ENCODE peak calls at places on chromosome 13, in five cellular contexts. S, H, G, J and M are unnamed samples. For H3K27me3, the result is how much of the 10 kb centered on the place peaks cover.

GRCh38 chr13:95335667-95336066 is 34.4 kb upstream of the ABCC4 start:
- DNase-seq in J (no peak), G (no peak), S (no peak), H (no peak), M (no peak)

GRCh38 chr13:37429976-37430375 is 168.6 kb downstream of the POSTN start:
- DNase-seq in G (no peak), H (no peak), J (no peak), S (no peak), M (peak)

GRCh38 chr13:59677966-59678814 is 485.5 kb downstream of the DIAPH3 start:
- DNase-seq in S (no peak), H (no peak), J (no peak), G (no peak), M (no peak)

GRCh38 chr13:41017153-41017552 is 2.0 kb downstream of the ELF1 start:
- DNase-seq in G (no peak), S (no peak), H (no peak), J (no peak), M (no peak)

GRCh38 chr13:41461527-41462124 is 4.3 kb downstream of the RGCC start:
- DNase-seq in J (no peak), H (no peak), G (no peak), S (no peak), M (no peak)

GRCh38 chr13:60583911-60584753 is 187.1 kb downstream of the TDRD3 start:
- DNase-seq in S (no peak), H (no peak), J (no peak), G (peak), M (peak)

GRCh38 chr13:59609421-59609820 is 554.3 kb downstream of the DIAPH3 start:
- DNase-seq in J (no peak), H (no peak), S (no peak), G (no peak), M (no peak)

GRCh38 chr13:28984825-28985224 is 164.7 kb downstream of the MTUS2 start:
- DNase-seq in J (no peak), S (no peak), G (no peak), H (no peak), M (no peak)

GRCh38 chr13:43360911-43361605 is 337.7 kb downstream of the DNAJC15 start:
- DNase-seq in H (no peak), S (no peak), J (no peak), G (no peak), M (no peak)

GRCh38 chr13:94387047-94387446 is 92.4 kb downstream of the DCT start:
- DNase-seq in S (no peak), J (no peak), G (no peak), H (no peak), M (no peak)

GRCh38 chr13:69704311-69704710 is 403.3 kb upstream of the ATXN8OS start:
- DNase-seq in J (no peak), S (no peak), G (no peak), H (no peak), M (no peak)

GRCh38 chr13:95629071-95629470 is 15.4 kb downstream of the DZIP1 start:
- DNase-seq in S (no peak), J (no peak), G (no peak), H (no peak), M (no peak)

GRCh38 chr13:73340069-73340468 is 281.3 kb downstream of the KLF5 start:
- DNase-seq in S (no peak), G (no peak), H (no peak), J (no peak), M (no peak)

GRCh38 chr13:101523154-101523669 is 70.7 kb downstream of the ITGBL1 start:
- DNase-seq in G (no peak), J (no peak), H (no peak), S (no peak), M (no peak)

GRCh38 chr13:19083340-19083739 is 98.3 kb downstream of the TUBA3C start:
- DNase-seq in G (no peak), S (no peak), J (no peak), H (no peak), M (no peak)

GRCh38 chr13:32125221-32125621 is 93.6 kb downstream of the FRY start:
- DNase-seq in H (no peak), G (no peak), S (no peak), J (no peak), M (peak)

GRCh38 chr13:43285891-43286602 is 262.7 kb downstream of the DNAJC15 start:
- DNase-seq in J (no peak), H (no peak), S (no peak), G (no peak), M (peak)

GRCh38 chr13:48776396-48776795 is 122.7 kb downstream of the CYSLTR2 start:
- DNase-seq in J (no peak), G (no peak), S (no peak), H (no peak), M (no peak)

GRCh38 chr13:52737900-52738299 is 1.7 kb downstream of the CNMD start:
- DNase-seq in J (no peak), G (no peak), S (no peak), H (no peak), M (no peak)

GRCh38 chr13:26961890-26962615 is 201.5 kb upstream of the GPR12 start:
- DNase-seq in J (peak), S (no peak), G (no peak), H (no peak), M (no peak)

GRCh38 chr13:40433577-40433976 is 232.9 kb downstream of the FOXO1 start:
- DNase-seq in J (no peak), G (no peak), H (no peak), S (no peak), M (no peak)

GRCh38 chr13:58620171-58620570 is 988.6 kb downstream of the PCDH17 start:
- DNase-seq in G (no peak), S (no peak), H (no peak), J (no peak), M (no peak)

GRCh38 chr13:36787181-36787580 is 31.8 kb upstream of the RFXAP start:
- DNase-seq in J (no peak), G (peak), H (no peak), S (no peak), M (no peak)

GRCh38 chr13:52345048-52345447 is 60.9 kb downstream of the THSD1 start:
- DNase-seq in H (no peak), S (no peak), G (no peak), J (no peak), M (no peak)

GRCh38 chr13:37870895-37871550 is 1.5 kb upstream of the TRPC4 start:
- DNase-seq in H (no peak), G (peak), J (no peak), S (no peak), M (peak)

GRCh38 chr13:76822691-76823267 is 63.4 kb downstream of the KCTD12 start:
- DNase-seq in J (no peak), S (no peak), G (no peak), H (no peak), M (no peak)

DNA sequence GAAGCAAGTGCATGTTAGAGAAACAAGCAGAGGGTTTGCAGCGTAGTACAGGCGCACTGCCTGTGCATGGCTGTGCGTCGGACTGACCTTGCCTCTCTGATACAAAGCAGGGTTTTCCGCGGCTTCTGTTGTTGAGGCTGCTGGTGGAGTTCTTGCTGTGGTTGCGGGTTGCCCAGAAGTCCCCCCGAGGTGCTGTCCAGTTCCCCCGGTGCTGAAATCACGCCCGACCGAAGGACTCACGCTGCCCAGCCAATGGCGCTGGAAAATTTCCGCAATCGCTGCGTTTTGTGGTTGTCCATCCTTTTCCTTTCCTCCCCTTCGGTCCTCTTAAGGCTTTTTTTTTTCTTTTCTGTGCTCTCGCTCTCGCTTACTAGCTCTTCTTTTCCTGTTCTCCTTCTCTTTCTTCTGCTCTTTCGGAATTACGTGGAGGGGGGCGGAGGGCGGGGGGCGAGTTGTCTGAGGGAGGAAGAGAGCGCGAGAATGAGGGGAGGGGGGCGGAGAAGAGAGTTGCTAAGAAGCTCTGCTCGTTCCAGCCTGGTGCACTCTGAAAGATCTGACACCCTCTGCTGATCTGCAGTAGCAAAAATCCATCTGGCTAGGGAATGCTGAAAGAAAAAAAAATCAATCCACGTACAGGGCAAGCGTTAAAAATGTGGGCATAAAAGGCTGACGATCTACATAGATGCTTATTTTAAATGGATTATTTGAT is at the start of gene SLITRK1:
- DNase-seq in J (peak), G (peak), S (peak), H (peak), M (peak)
- H3K27me3 ChIP-seq in J (under half), G (under half), S (under half), H (under half), M (under half)

GRCh38 chr13:111029957-111030609 is 85.0 kb upstream of the ARHGEF7 start:
- DNase-seq in S (no peak), H (no peak), G (no peak), J (no peak), M (no peak)
- H3K27me3 ChIP-seq in S (under half), H (under half), G (under half), J (under half), M (under half)

DNA sequence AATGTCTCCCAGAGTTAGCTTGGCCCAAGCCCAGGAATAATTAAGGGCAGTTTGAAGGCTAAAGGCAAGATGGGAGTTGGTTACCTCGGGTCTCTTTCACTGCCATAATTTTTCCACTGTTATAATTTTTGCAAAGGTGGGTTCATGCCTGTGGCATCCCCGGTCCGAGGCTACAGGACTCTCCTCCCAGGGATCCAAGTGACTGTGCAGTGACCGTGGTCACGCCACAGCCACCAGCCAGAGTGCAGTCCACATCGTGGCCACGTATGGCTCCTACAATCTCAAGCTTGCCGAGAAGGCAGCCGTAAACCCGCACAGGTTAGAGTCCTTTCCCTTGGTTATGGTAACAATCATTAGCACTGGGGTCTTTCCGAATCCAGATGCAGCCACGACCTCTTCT is 36.8 kb downstream of the C13orf46 start:
- DNase-seq in H (peak), J (peak), S (no peak), G (no peak), M (no peak)
- H3K27me3 ChIP-seq in H (under half), J (under half), S (under half), G (under half), M (under half)

DNA sequence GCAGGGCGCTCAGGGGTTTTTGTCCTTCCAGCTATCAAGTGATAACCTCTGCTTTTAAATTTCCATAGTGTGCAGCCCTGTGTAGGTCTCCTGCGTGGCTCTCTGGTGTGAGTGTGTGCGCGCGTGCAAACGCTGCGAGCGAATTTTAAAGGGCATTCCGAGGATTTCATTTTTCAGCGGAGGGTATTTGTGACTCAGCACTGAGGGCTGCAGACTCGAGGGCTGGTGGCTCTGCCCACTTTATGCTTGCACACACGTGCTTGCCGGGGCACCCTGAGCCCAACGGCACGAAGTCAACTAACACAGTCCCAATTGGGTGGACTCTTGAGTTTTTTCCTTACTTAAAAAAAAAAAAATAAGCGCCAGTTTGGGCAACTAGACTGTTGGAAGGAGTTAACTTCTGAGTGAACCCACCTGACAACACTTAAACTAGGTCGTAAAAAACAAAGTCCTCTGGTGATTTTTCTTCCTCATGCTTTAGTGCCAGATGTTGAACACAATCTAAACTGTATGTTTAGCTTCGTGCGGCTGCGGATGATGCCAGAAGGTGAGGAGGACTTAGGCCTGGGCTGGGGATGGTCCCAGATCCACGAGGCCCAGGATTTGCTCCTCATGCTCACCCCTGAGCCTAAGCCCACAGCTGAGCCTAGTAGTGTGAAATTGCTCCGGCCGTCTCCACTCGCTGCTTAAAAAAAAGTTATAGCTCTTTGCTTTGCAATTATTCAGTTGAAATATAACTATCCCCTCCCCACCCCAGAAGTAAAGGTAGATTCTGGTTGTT is 2.1 kb downstream of the FGF9 start:
- DNase-seq in H (no peak), S (peak), G (no peak), J (no peak), M (no peak)
- H3K27me3 ChIP-seq in H (under half), S (under half), G (half or more), J (under half), M (under half)

GRCh38 chr13:100508996-100509395 is 79.6 kb downstream of the GGACT start:
- DNase-seq in H (no peak), G (no peak), S (no peak), J (no peak), M (no peak)

GRCh38 chr13:100508391-100508790 is 80.2 kb downstream of the GGACT start:
- DNase-seq in J (no peak), H (no peak), G (no peak), S (no peak), M (no peak)

GRCh38 chr13:100512422-100512821 is 76.2 kb downstream of the GGACT start:
- DNase-seq in G (no peak), S (no peak), H (no peak), J (no peak), M (peak)

GRCh38 chr13:100511422-100511821 is 77.2 kb downstream of the GGACT start:
- DNase-seq in G (no peak), J (no peak), H (no peak), S (no peak), M (no peak)

GRCh38 chr13:100510208-100510997 is 78.2 kb downstream of the GGACT start:
- DNase-seq in J (no peak), G (peak), S (no peak), H (no peak), M (no peak)
- H3K27me3 ChIP-seq in J (under half), G (under half), S (under half), H (under half), M (under half)

DNA sequence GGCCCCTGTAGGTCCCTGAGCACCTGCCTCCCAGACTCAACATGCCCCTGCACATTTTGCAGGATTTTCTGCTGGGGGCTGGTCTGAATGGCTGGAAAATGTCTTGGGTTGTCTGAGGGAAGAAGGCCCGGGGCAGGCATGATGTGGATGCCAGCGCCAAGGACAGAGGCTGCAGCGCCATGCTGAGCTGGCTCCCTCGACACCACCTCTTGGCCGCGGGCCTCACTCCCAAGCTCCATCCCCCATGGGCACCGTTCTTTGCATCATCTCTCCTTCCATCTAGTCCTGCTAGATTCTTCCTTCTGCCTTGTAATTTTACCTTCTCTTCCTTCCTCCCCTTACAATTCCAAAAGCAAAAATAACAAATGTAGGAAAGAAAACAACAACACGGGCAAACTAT is 70.6 kb downstream of the ZIC5 start:
- DNase-seq in H (no peak), S (no peak), G (no peak), J (no peak), M (no peak)
- H3K27me3 ChIP-seq in H (under half), S (under half), G (under half), J (under half), M (under half)

GRCh38 chr13:112445411-112446271 is 69.5 kb downstream of the SPACA7 start:
- DNase-seq in G (peak), J (peak), H (peak), S (no peak), M (no peak)
- H3K27me3 ChIP-seq in G (under half), J (under half), H (under half), S (under half), M (under half)

GRCh38 chr13:75368167-75368566 is 113.8 kb downstream of the TBC1D4 start:
- DNase-seq in S (no peak), G (no peak), J (no peak), H (no peak), M (peak)
- H3K27me3 ChIP-seq in S (under half), G (under half), J (under half), H (under half), M (under half)

DNA sequence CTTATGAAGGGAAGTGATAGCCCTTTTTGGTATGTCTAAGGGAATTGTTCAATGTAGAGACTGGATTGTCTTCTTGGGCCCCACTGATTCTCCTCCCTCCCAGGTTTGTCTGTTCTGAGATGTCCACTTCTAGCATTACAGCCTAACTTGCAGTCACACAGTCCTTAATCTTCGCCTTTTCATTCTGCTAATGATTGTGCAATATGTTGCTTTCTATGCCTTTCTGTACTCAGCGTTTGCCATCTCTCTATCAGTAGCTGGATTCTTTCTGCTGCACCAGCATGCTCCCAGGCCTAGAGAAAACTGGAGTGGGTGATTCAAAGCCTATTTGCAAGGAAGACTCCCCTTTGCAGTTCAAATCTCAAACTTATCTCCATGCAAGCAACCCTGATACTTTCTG is 307.5 kb upstream of the DACH1 start:
- DNase-seq in H (no peak), G (no peak), J (no peak), S (no peak), M (no peak)
- H3K27me3 ChIP-seq in H (under half), G (under half), J (under half), S (under half), M (under half)

GRCh38 chr13:35474551-35474950 is 1.9 kb downstream of the MAB21L1 start:
- DNase-seq in G (no peak), J (no peak), S (no peak), H (no peak), M (no peak)
- H3K27me3 ChIP-seq in G (half or more), J (half or more), S (under half), H (under half), M (under half)